ENCODE peak calls at places on chromosomes 12 and 14, in five cellular contexts. W is A549, T is HepG2, O is K562, Y is GM12878. K is an unnamed sample.

GRCh38 chr12:26818201-26818600 is 14.8 kb downstream of the ITPR2 start:
- DNase-seq in W (no peak), T (no peak), O (no peak), Y (no peak), K (no peak)

GRCh38 chr12:28313631-28314030 is 123.4 kb downstream of the CCDC91 start:
- DNase-seq in W (no peak), T (no peak), O (peak; percentile 11), Y (no peak), K (no peak)

GRCh38 chr14:79515158-79515557 is 696.1 kb downstream of the DIO2 start:
- DNase-seq in W (no peak), T (no peak), O (no peak), Y (no peak), K (no peak)

GRCh38 chr12:63918788-63919300 is 74.3 kb downstream of the SRGAP1 start:
- DNase-seq in W (peak; percentile 71), T (peak; percentile 88), O (no peak), Y (no peak), K (no peak)

GRCh38 chr14:104870368-104871144 is 5.5 kb downstream of the CEP170B start:
- DNase-seq in W (peak; percentile 45), T (peak; percentile 21), O (peak; percentile 33), Y (no peak), K (peak; percentile 60)

GRCh38 chr14:44896275-44897040 is 65.3 kb downstream of the KLHL28 start:
- DNase-seq in W (no peak), T (peak; percentile 33), O (no peak), Y (no peak), K (no peak)

GRCh38 chr12:89707623-89707991 is 1.0 kb downstream of the ATP2B1 start:
- DNase-seq in W (no peak), T (peak; percentile 16), O (peak; percentile 20), Y (no peak), K (peak; percentile 31)

GRCh38 chr12:6936642-6937480 is 6.8 kb upstream of the RNU7-1 start:
- DNase-seq in W (no peak), T (no peak), O (no peak), Y (no peak), K (no peak)

GRCh38 chr14:89344871-89345270 is 72.2 kb downstream of the FOXN3 start:
- DNase-seq in W (no peak), T (no peak), O (no peak), Y (no peak), K (no peak)

GRCh38 chr14:88299865-88300264 is 23.2 kb downstream of the KCNK10 start:
- DNase-seq in W (no peak), T (no peak), O (no peak), Y (no peak), K (no peak)

GRCh38 chr12:53274445-53274844 is 6.3 kb downstream of the ESPL1 start:
- DNase-seq in W (no peak), T (no peak), O (no peak), Y (no peak), K (no peak)

GRCh38 chr12:132429122-132429931 is 60.6 kb upstream of the FBRSL1 start:
- DNase-seq in W (no peak), T (peak; percentile 20), O (no peak), Y (no peak), K (no peak)

GRCh38 chr12:82425241-82425640 is 66.9 kb downstream of the METTL25 start:
- DNase-seq in W (no peak), T (no peak), O (no peak), Y (no peak), K (no peak)

GRCh38 chr12:21666722-21667121 is 9.1 kb upstream of the LDHB start:
- DNase-seq in W (no peak), T (no peak), O (no peak), Y (no peak), K (no peak)

GRCh38 chr12:95590775-95591174 is 39.5 kb upstream of the USP44 start:
- DNase-seq in W (no peak), T (no peak), O (no peak), Y (no peak), K (no peak)

GRCh38 chr14:33812181-33812580 is 138.7 kb downstream of the EGLN3 start:
- DNase-seq in W (no peak), T (no peak), O (peak; percentile 57), Y (no peak), K (no peak)

GRCh38 chr12:108823804-108824203 is 33.6 kb downstream of the SSH1 start:
- DNase-seq in W (no peak), T (no peak), O (peak; percentile 66), Y (no peak), K (peak; percentile 39)

GRCh38 chr14:94888108-94888507 is 118.2 kb upstream of the GSC start:
- DNase-seq in W (no peak), T (no peak), O (no peak), Y (no peak), K (no peak)

GRCh38 chr14:105864651-105865265 is 338.4 kb downstream of the TMEM121 start:
- DNase-seq in W (no peak), T (no peak), O (no peak), Y (no peak), K (no peak)

GRCh38 chr14:37707716-37708115 is 112.3 kb downstream of the TTC6 start:
- DNase-seq in W (no peak), T (no peak), O (no peak), Y (no peak), K (no peak)

GRCh38 chr12:19642305-19642704 is 203.0 kb downstream of the AEBP2 start:
- DNase-seq in W (no peak), T (no peak), O (no peak), Y (no peak), K (no peak)

GRCh38 chr12:106416273-106416672 is 58.7 kb downstream of the POLR3B start:
- DNase-seq in W (no peak), T (no peak), O (no peak), Y (no peak), K (no peak)

GRCh38 chr12:28215021-28215420 is 24.8 kb downstream of the CCDC91 start:
- DNase-seq in W (no peak), T (no peak), O (no peak), Y (no peak), K (no peak)

GRCh38 chr14:35988972-35989690 is 163.0 kb downstream of the BRMS1L start:
- DNase-seq in W (no peak), T (no peak), O (no peak), Y (no peak), K (no peak)

GRCh38 chr12:103468837-103469236 is 26.9 kb downstream of the C12orf42 start:
- DNase-seq in W (no peak), T (no peak), O (no peak), Y (no peak), K (no peak)

GRCh38 chr14:98926151-98926550 is 345.8 kb downstream of the BCL11B start:
- DNase-seq in W (no peak), T (no peak), O (no peak), Y (no peak), K (no peak)

GRCh38 chr12:67220065-67220464 is 49.1 kb upstream of the CAND1 start:
- DNase-seq in W (no peak), T (peak; percentile 10), O (no peak), Y (no peak), K (peak; percentile 40)

GRCh38 chr14:77290705-77291104 is 19.7 kb upstream of the NGB start:
- DNase-seq in W (no peak), T (no peak), O (no peak), Y (no peak), K (no peak)

DNA sequence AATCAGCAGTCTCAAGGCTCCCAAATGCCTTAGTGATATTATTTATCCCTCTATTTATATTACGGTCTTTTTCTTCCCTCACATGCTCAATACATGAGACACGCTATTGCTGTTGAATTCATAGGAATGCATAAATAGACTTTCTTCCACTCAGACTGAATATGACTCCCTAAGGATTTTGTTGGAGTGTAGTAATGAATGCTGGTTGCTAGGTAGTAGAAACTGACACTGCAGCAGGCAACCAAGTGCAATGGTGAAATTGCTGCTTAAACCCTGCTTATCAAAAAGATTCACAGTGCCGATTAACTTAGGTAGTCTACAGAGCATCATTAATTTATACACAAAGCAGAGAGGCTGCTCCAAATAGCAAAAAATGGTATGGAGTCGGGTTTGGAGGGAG is 168.2 kb downstream of the KCNC2 start:
- DNase-seq in W (no peak), T (no peak), O (no peak), Y (no peak), K (no peak)
- TF ChIP-seq BHLHE40 in W (no peak), T (no peak), O (no peak), Y (no peak), K (no peak)

GRCh38 chr12:65152586-65152985 is 16.8 kb upstream of the LEMD3 start:
- DNase-seq in W (no peak), T (no peak), O (no peak), Y (no peak), K (no peak)
- TF ChIP-seq BHLHE40 in W (no peak), T (no peak), O (no peak), Y (no peak), K (no peak)

GRCh38 chr14:103748539-103748867 is 32.9 kb downstream of the ZFYVE21 start:
- DNase-seq in W (no peak), T (no peak), O (no peak), Y (no peak), K (no peak)
- TF ChIP-seq BHLHE40 in W (no peak), T (no peak), O (no peak), Y (no peak), K (no peak)

GRCh38 chr12:79360936-79361335 is 329.8 kb downstream of the PAWR start:
- DNase-seq in W (no peak), T (no peak), O (no peak), Y (no peak), K (no peak)
- TF ChIP-seq BHLHE40 in W (no peak), T (no peak), O (no peak), Y (no peak), K (no peak)

GRCh38 chr14:91414475-91415342 is 2.9 kb downstream of the CCDC88C start:
- DNase-seq in W (no peak), T (no peak), O (no peak), Y (no peak), K (no peak)
- TF ChIP-seq BHLHE40 in W (no peak), T (no peak), O (no peak), Y (no peak), K (no peak)

DNA sequence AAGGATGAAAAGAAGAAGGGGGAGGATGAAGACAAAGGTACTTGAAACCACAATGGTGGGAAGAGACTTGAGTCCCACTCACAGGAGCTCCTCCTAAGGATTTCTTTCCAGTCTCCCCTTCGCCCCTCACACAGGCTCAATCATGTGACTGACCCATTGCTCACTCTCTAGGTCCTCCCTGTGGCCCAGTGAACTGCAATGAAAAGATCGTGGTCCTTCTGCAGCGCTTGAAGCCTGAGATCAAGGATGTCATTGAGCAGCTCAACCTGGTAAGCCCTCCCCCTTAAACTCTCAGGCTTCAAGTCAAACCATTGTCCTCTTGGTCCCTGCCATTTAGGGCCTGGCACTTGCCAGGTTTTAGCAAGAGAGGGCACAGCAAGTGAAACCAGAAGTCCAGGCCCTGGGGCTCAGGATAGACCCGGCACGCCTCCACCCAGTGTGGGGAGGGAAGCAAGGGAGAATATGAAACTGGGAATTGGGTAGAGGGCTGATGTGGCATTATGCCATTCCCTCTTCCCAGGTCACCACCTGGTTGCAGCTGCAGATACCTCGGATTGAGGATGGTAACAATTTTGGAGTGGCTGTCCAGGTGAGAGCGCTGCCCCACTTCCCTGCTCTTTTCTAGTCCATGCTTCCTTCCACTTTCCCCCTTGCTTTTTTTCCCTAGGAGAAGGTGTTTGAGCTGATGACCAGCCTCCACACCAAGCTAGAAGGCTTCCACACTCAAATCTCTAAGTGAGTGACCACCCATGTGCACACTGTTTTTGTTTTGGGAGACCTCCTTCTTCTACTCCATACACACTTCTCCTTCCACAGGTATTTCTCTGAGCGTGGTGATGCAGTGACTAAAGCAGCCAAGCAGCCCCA is 1.8 kb downstream of the PSME1 start:
- DNase-seq in W (no peak), T (no peak), O (no peak), Y (no peak), K (no peak)
- TF ChIP-seq BHLHE40 in W (no peak), T (peak; percentile 1), O (no peak), Y (no peak), K (no peak)

K was measured in HEK293T.